ENCODE peak calls at places on chromosomes 11 and 22, in four cellular contexts. One of them, this sample, is unnamed.

GRCh38 chr11:50333861-50334260 is 301.2 kb downstream of the OR4C45 start:
- DNase-seq in GM13977: no peak
- DNase-seq in type B pancreatic cell: no peak
- DNase-seq in WTC11: no peak
- DNase-seq in this sample: no peak

GRCh38 chr11:36091256-36091811 is 147.5 kb downstream of the LDLRAD3 start:
- DNase-seq in WTC11: no peak
- DNase-seq in type B pancreatic cell: no peak
- DNase-seq in GM13977: no peak
- DNase-seq in this sample: no peak

GRCh38 chr11:73157141-73158010 is 15.3 kb upstream of the FCHSD2 start:
- DNase-seq in GM13977: peak
- DNase-seq in type B pancreatic cell: no peak
- DNase-seq in WTC11: no peak
- DNase-seq in this sample: peak

GRCh38 chr11:123729602-123730001 is 11.9 kb downstream of the ZNF202 start:
- DNase-seq in WTC11: no peak
- DNase-seq in type B pancreatic cell: no peak
- DNase-seq in GM13977: no peak
- DNase-seq in this sample: no peak

GRCh38 chr11:126604461-126604860 is 249.0 kb downstream of the ST3GAL4 start:
- DNase-seq in type B pancreatic cell: no peak
- DNase-seq in GM13977: no peak
- DNase-seq in WTC11: no peak
- DNase-seq in this sample: no peak

GRCh38 chr22:19580291-19580890 is 56.2 kb upstream of the CLDN5 start:
- DNase-seq in type B pancreatic cell: no peak
- DNase-seq in WTC11: no peak
- DNase-seq in GM13977: no peak
- DNase-seq in this sample: no peak

GRCh38 chr22:20232781-20233180 is 35.3 kb downstream of the RTN4R start:
- DNase-seq in GM13977: no peak
- DNase-seq in WTC11: no peak
- DNase-seq in type B pancreatic cell: no peak
- DNase-seq in this sample: no peak

GRCh38 chr11:65403607-65404121 is 17.2 kb downstream of the FRMD8 start:
- DNase-seq in WTC11: no peak
- DNase-seq in GM13977: no peak
- DNase-seq in type B pancreatic cell: no peak
- DNase-seq in this sample: peak

GRCh38 chr11:71946144-71946571 is 17.3 kb downstream of the RNF121 start:
- DNase-seq in GM13977: no peak
- DNase-seq in type B pancreatic cell: no peak
- DNase-seq in WTC11: no peak
- DNase-seq in this sample: no peak

GRCh38 chr11:61392991-61393595 is 706 bp downstream of the TMEM216 start:
- DNase-seq in GM13977: peak
- DNase-seq in WTC11: no peak
- DNase-seq in type B pancreatic cell: no peak
- DNase-seq in this sample: peak

GRCh38 chr11:30016588-30017363 is at the start of gene KCNA4:
- DNase-seq in GM13977: no peak
- DNase-seq in type B pancreatic cell: no peak
- DNase-seq in WTC11: peak
- DNase-seq in this sample: no peak

GRCh38 chr22:49325531-49326395 is 501.9 kb downstream of the BRD1 start:
- DNase-seq in WTC11: no peak
- DNase-seq in GM13977: peak
- DNase-seq in type B pancreatic cell: peak
- DNase-seq in this sample: peak

DNA sequence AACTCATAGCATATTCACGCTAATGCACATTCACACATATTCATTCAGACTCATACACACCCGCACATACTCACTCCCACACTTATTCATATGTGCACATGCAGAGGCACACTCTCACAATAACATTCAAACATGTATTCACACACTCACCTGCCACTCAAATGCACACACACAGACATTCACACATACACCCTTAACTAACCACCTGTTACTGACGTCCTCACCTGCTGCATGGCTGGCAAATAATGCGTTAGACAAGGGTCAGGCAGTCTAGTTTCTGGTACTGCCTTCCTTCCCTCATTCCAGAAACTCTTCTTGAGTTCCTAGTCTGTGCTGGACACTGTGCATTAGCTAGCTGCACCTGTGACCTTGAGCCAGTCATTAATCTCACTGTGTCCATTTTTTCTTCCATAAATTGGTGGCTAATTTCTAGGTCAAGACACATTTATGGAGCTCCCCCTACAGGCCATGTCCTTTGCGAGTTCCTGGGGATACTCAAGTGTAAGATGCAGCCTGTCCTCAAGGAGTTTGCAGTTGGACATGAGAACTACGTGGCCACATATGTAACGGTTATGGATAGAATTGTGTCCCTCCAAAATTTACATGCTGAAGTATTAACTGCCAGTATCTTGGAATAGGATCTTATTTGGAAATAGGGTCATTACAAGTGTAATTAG is 34.5 kb upstream of the SEZ6L start:
- DNase-seq in GM13977: no peak
- DNase-seq in WTC11: peak
- DNase-seq in type B pancreatic cell: no peak
- DNase-seq in this sample: no peak
- TF ChIP-seq CTCF in GM13977: peak
- TF ChIP-seq CTCF in WTC11: peak
- TF ChIP-seq CTCF in type B pancreatic cell: peak
- TF ChIP-seq CTCF in this sample: peak

DNA sequence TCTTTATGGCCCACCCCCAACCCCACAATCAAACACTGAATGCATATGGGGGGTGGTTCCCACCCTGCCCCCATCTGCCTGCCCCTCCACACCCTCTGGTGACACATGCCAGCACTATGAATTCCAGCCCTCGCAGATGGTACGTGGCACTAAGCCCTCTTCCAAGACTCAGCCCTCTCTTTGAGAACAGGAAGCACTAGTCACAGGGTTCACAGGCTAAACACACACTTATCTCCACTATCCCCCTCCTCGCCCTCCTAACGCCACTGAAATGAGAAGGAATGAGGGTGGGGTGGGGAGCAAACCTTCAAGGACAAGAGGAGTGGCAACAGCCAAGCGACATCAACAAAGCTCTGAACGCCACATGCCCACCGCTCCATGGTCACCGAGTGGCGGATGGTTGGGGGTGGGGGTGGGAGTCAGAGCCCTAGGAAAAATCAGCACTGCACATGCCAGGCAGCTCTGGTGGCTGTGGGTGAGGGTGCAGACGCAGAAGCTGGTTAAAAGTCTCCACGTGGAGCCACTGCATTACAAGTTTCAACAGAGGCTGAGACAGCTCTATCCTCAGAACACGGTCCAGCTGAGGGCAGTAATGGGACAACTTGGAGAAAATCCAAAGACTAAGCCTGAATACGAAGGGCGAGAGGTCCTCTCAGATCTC is 33.6 kb downstream of the TMEM184B start:
- DNase-seq in WTC11: no peak
- DNase-seq in type B pancreatic cell: no peak
- DNase-seq in GM13977: no peak
- DNase-seq in this sample: no peak
- TF ChIP-seq CTCF in WTC11: no peak
- TF ChIP-seq CTCF in type B pancreatic cell: no peak
- TF ChIP-seq CTCF in GM13977: no peak
- TF ChIP-seq CTCF in this sample: no peak

DNA sequence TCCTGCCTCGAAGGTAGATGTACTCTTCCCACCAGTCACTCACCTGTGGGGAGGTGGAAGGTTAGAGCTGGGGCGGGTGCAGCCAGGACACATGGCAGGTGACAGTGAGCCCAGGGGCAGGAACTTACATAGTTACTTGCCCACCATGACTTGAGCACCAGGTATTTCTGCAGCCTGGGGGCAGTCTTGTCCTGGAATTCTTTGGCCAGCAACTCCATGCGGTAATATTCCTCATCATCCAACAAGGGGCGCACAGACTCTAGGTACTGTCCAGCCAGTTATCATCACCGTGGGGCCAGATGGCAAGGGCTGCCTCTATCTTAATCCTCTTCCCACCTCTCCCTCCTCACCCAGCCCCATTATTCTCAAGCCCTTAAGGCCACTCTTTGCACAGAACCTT is 2.2 kb downstream of the CPT1B start:
- DNase-seq in type B pancreatic cell: no peak
- DNase-seq in GM13977: no peak
- DNase-seq in WTC11: peak
- DNase-seq in this sample: no peak
- TF ChIP-seq CTCF in type B pancreatic cell: peak
- TF ChIP-seq CTCF in GM13977: no peak
- TF ChIP-seq CTCF in WTC11: peak
- TF ChIP-seq CTCF in this sample: no peak

DNA sequence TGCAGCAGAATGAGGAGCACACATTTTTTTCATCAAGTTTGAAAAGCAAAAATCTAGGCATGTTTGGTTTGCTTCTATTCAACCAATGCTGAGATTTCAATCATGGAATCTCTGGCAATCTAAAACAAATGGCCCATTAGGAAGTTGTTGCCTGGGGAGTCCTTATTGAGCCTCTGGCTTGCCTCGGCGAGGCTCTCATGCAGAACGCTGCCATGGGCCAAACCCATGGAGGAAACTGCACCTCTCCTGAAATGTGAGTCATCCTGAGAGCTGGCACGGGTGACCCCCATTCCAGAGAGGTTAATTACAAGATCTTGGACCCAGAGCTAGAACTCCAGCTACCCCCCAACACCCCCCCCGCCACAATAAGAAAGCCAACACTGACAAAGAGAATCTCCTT is 80.7 kb downstream of the MN1 start:
- DNase-seq in type B pancreatic cell: no peak
- DNase-seq in WTC11: no peak
- DNase-seq in GM13977: no peak
- DNase-seq in this sample: no peak
- TF ChIP-seq CTCF in type B pancreatic cell: no peak
- TF ChIP-seq CTCF in WTC11: no peak
- TF ChIP-seq CTCF in GM13977: no peak
- TF ChIP-seq CTCF in this sample: no peak

GRCh38 chr11:125129316-125129990 is 18.0 kb upstream of the TMEM218 start:
- DNase-seq in type B pancreatic cell: no peak
- DNase-seq in GM13977: no peak
- DNase-seq in WTC11: no peak
- DNase-seq in this sample: no peak

GRCh38 chr11:125123194-125123946 is 11.9 kb upstream of the TMEM218 start:
- DNase-seq in WTC11: no peak
- DNase-seq in type B pancreatic cell: no peak
- DNase-seq in GM13977: no peak
- DNase-seq in this sample: no peak

GRCh38 chr11:125128450-125128849 is 17.0 kb upstream of the TMEM218 start:
- DNase-seq in type B pancreatic cell: no peak
- DNase-seq in GM13977: no peak
- DNase-seq in WTC11: no peak
- DNase-seq in this sample: no peak

GRCh38 chr11:125123947-125124633 is 12.7 kb upstream of the TMEM218 start:
- DNase-seq in WTC11: peak
- DNase-seq in GM13977: no peak
- DNase-seq in type B pancreatic cell: no peak
- DNase-seq in this sample: peak
- TF ChIP-seq CTCF in WTC11: peak
- TF ChIP-seq CTCF in GM13977: no peak
- TF ChIP-seq CTCF in type B pancreatic cell: peak
- TF ChIP-seq CTCF in this sample: peak

This sample was measured in GM10248.